ENCODE peak calls at places on chromosomes 5 and 9, in ten cellular contexts. Q is stimulated activated CD8-positive, alpha-beta memory T cell treated with anti-CD3 and anti-CD28 coated beads, Interleukin-15, amount 100 ng/mL, for 24 hours; B is activated CD8-positive, alpha-beta memory T cell treated with anti-CD3 and anti-CD28 coated beads, Interleukin-2, amount 10 ng/mL, durations not matched to agents 7 days and 5 days; I is amniotic stem cell; J is hypothalamus; W is colonic mucosa; A is stomach; X is AG08395; C is hippocampal formation; D is choroid plexus epithelial cell. E is an unnamed sample.
A peak's percentile ranks its signal among the peaks of the same experiment; 100 is the strongest.

GRCh38 chr9:116395409-116396037 is 241.9 kb downstream of the PAPPA start:
- DNase-seq in C (no peak), Q (no peak), W (no peak), A (no peak), J (no peak), I (no peak), X (no peak), D (no peak), B (no peak), E (no peak)

GRCh38 chr9:136614372-136614922 is 48.3 kb upstream of the EGFL7 start:
- DNase-seq in C (no peak), J (no peak), B (no peak), A (no peak), I (no peak), X (peak; percentile 59), D (peak; percentile 64), Q (no peak), W (peak; percentile 45), E (no peak)

GRCh38 chr9:120109242-120109641 is 470.7 kb downstream of the CDK5RAP2 start:
- DNase-seq in B (no peak), Q (no peak), W (no peak), J (no peak), X (peak; percentile 7), C (no peak), A (no peak), D (no peak), I (no peak), E (no peak)

GRCh38 chr5:96033116-96033515 is 71.5 kb upstream of the ELL2 start:
- DNase-seq in C (no peak), W (no peak), I (no peak), Q (no peak), J (no peak), D (no peak), A (no peak), B (no peak), X (no peak), E (no peak)

GRCh38 chr5:176712546-176713297 is 65.4 kb downstream of the TSPAN17 start:
- DNase-seq in X (no peak), C (no peak), J (no peak), D (no peak), W (no peak), B (no peak), A (no peak), Q (no peak), I (no peak), E (no peak)

GRCh38 chr9:137318976-137319375 is 16.9 kb upstream of the NRARP start:
- DNase-seq in I (no peak), X (peak; percentile 82), A (peak; percentile 25), W (no peak), C (peak; percentile 42), Q (no peak), B (no peak), J (no peak), D (no peak), E (no peak)

GRCh38 chr5:76546497-76547102 is 76.6 kb downstream of the F2RL2 start:
- DNase-seq in C (no peak), J (no peak), A (no peak), D (no peak), X (no peak), B (no peak), Q (no peak), W (no peak), I (no peak), E (no peak)

GRCh38 chr9:135916998-135917397 is 9.7 kb upstream of the CAMSAP1 start:
- DNase-seq in I (no peak), D (no peak), W (no peak), J (no peak), C (no peak), B (no peak), Q (no peak), A (no peak), X (no peak), E (no peak)

GRCh38 chr9:126399251-126399650 is 72.6 kb downstream of the MVB12B start:
- DNase-seq in B (no peak), C (no peak), X (peak; percentile 54), I (no peak), Q (no peak), W (no peak), D (no peak), A (no peak), J (no peak), E (no peak)

GRCh38 chr5:129973716-129974426 is 69.6 kb downstream of the CHSY3 start:
- DNase-seq in B (no peak), W (no peak), Q (no peak), C (no peak), D (peak; percentile 65), A (no peak), J (no peak), X (peak; percentile 47), I (peak; percentile 27), E (no peak)

GRCh38 chr5:172733179-172733973 is 37.6 kb downstream of the DUSP1 start:
- DNase-seq in D (peak; percentile 99), C (no peak), X (peak; percentile 93), I (peak; percentile 88), A (peak; percentile 69), B (no peak), W (peak; percentile 72), Q (no peak), J (no peak), E (no peak)

GRCh38 chr5:54249210-54250028 is 61.0 kb downstream of the ARL15 start:
- DNase-seq in J (no peak), X (peak; percentile 17), Q (no peak), C (no peak), B (no peak), D (peak; percentile 34), W (peak; percentile 53), A (peak; percentile 38), I (no peak), E (peak; percentile 24)

GRCh38 chr5:73256462-73257260 is 83.7 kb downstream of the TMEM174 start:
- DNase-seq in B (no peak), I (no peak), D (no peak), J (no peak), C (no peak), Q (no peak), A (no peak), W (no peak), X (no peak), E (no peak)

GRCh38 chr9:83620841-83621636 is 1.9 kb upstream of the IDNK start:
- DNase-seq in D (peak; percentile 68), C (peak; percentile 29), Q (no peak), X (peak; percentile 64), W (peak; percentile 64), B (peak; percentile 53), J (no peak), I (no peak), A (peak; percentile 53), E (peak; percentile 21)

GRCh38 chr5:96718635-96719077 is 56.5 kb downstream of the CAST start:
- DNase-seq in A (peak; percentile 38), X (no peak), C (no peak), B (no peak), I (no peak), W (no peak), J (no peak), D (no peak), Q (no peak), E (no peak)

GRCh38 chr5:73883646-73884045 is 257.6 kb downstream of the ARHGEF28 start:
- DNase-seq in C (no peak), D (peak; percentile 62), J (no peak), A (peak; percentile 33), B (no peak), Q (no peak), W (no peak), I (no peak), X (no peak), E (no peak)

GRCh38 chr5:103895738-103896137 is 333.1 kb upstream of the NUDT12 start:
- DNase-seq in X (no peak), W (no peak), J (no peak), I (no peak), D (no peak), Q (no peak), C (no peak), B (no peak), A (no peak), E (no peak)

GRCh38 chr9:135971106-135971766 is 10.1 kb upstream of the UBAC1 start:
- DNase-seq in X (peak; percentile 69), Q (no peak), D (no peak), C (no peak), A (no peak), W (no peak), J (no peak), I (no peak), B (no peak), E (no peak)

GRCh38 chr5:79285285-79285684 is 49.4 kb downstream of the JMY start:
- DNase-seq in Q (no peak), A (no peak), D (no peak), X (no peak), J (no peak), W (no peak), C (no peak), B (no peak), I (no peak), E (no peak)